ENCODE peak calls at places on chromosomes 4 and X, in six cellular contexts. O is thoracic aorta, T is HCT116, S is body of pancreas, A is DND-41, L is cardiac muscle cell. N is an unnamed sample. For H3K4me1, the result is how much of the 10 kb centered on the place peaks cover.

GRCh38 chr4:54090804-54091623 is 8.9 kb upstream of the GSX2 start:
- DNase-seq in A (no peak), L (peak), O (no peak), S (peak), T (no peak), N (peak)

GRCh38 chrX:132226169-132226568 is 6.9 kb upstream of the RAP2C start:
- DNase-seq in L (peak), T (no peak), O (no peak), A (no peak), S (no peak), N (no peak)

GRCh38 chr4:145093638-145094037 is 4.4 kb downstream of the ANAPC10 start:
- DNase-seq in S (no peak), A (no peak), O (no peak), T (no peak), L (no peak), N (no peak)

GRCh38 chr4:8393593-8394038 is 46.9 kb downstream of the ACOX3 start:
- DNase-seq in L (peak), A (no peak), S (peak), O (peak), T (no peak), N (no peak)

GRCh38 chrX:20500171-20500865 is 233.6 kb upstream of the RPS6KA3 start:
- DNase-seq in A (no peak), S (no peak), O (no peak), L (no peak), T (no peak), N (no peak)

GRCh38 chr4:15942283-15942682 is 3.7 kb upstream of the FGFBP1 start:
- DNase-seq in A (no peak), O (no peak), L (no peak), T (no peak), S (no peak), N (no peak)

GRCh38 chrX:13791559-13791958 is 25.3 kb downstream of the GPM6B start:
- DNase-seq in S (no peak), T (no peak), A (no peak), O (no peak), L (no peak), N (no peak)

GRCh38 chr4:148004228-148004813 is 272.4 kb downstream of the ARHGAP10 start:
- DNase-seq in O (no peak), A (peak), L (peak), S (peak), T (no peak), N (no peak)

GRCh38 chr4:98747659-98748091 is 89.3 kb upstream of the TSPAN5 start:
- DNase-seq in A (no peak), O (no peak), T (peak), L (no peak), S (no peak), N (no peak)

GRCh38 chrX:151722241-151722846 is 6.5 kb downstream of the FATE1 start:
- DNase-seq in L (peak), S (peak), T (peak), O (no peak), A (no peak), N (no peak)

GRCh38 chrX:88244066-88244465 is 503.0 kb upstream of the CPXCR1 start:
- DNase-seq in L (no peak), O (no peak), S (no peak), A (no peak), T (no peak), N (no peak)

GRCh38 chr4:75990129-75990528 is 616 bp downstream of the SDAD1 start:
- DNase-seq in O (no peak), A (no peak), L (peak), S (peak), T (no peak), N (no peak)

GRCh38 chr4:151195801-151196200 is 81.2 kb upstream of the PRSS48 start:
- DNase-seq in O (no peak), A (no peak), L (peak), S (no peak), T (no peak), N (no peak)

GRCh38 chr4:40281913-40282312 is 53.2 kb upstream of the CHRNA9 start:
- DNase-seq in O (no peak), S (no peak), T (no peak), A (no peak), L (no peak), N (no peak)

GRCh38 chr4:152515678-152516077 is 20.2 kb downstream of the FBXW7 start:
- DNase-seq in T (no peak), O (no peak), S (no peak), A (no peak), L (peak), N (no peak)

GRCh38 chrX:74349387-74349786 is 45.4 kb downstream of the ZCCHC13 start:
- DNase-seq in O (no peak), T (peak), A (no peak), S (no peak), L (peak), N (no peak)

GRCh38 chr4:41496980-41497379 is 41.0 kb upstream of the LIMCH1 start:
- DNase-seq in S (no peak), T (no peak), L (no peak), O (no peak), A (no peak), N (no peak)

GRCh38 chrX:63561425-63561824 is 210.3 kb upstream of the SPIN4 start:
- DNase-seq in S (no peak), A (no peak), T (no peak), O (no peak), L (peak), N (no peak)

DNA sequence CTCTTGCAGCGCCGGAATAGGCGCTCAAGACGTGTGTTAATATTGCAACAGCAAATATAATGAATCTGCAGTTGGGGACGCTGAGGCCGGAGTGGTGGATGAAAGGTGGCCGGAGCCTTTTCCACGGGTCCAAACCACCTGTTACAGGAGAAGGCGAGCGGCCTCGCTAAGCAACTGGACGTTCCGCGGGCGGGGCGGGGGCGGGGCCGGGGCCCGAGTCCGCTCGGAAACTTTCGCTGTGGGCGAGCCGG is 325 bp upstream of the WFS1 start:
- DNase-seq in T (no peak), A (no peak), L (no peak), O (no peak), S (no peak), N (no peak)
- H3K4me1 ChIP-seq in T (under half), A (under half), L (under half), O (under half), S (under half), N (under half)

GRCh38 chrX:40154229-40154852 is 56.6 kb upstream of the BCOR start:
- DNase-seq in L (peak), S (peak), A (peak), O (no peak), T (no peak), N (no peak)

GRCh38 chrX:40153335-40154221 is 55.8 kb upstream of the BCOR start:
- DNase-seq in S (peak), A (peak), T (no peak), L (peak), O (no peak), N (no peak)

GRCh38 chrX:40152173-40152705 is 54.5 kb upstream of the BCOR start:
- DNase-seq in L (no peak), S (no peak), O (no peak), A (peak), T (no peak), N (no peak)

GRCh38 chrX:40151211-40152172 is 53.7 kb upstream of the BCOR start:
- DNase-seq in T (no peak), A (no peak), S (no peak), L (no peak), O (no peak), N (no peak)

GRCh38 chrX:40152706-40153334 is 55.1 kb upstream of the BCOR start:
- DNase-seq in O (no peak), A (no peak), S (peak), T (no peak), L (no peak), N (no peak)
- H3K4me1 ChIP-seq in O (under half), A (half or more), S (under half), T (half or more), L (under half), N (under half)

GRCh38 chr4:113145519-113146291 is 96.3 kb downstream of the ANK2 start:
- DNase-seq in O (no peak), S (peak), L (no peak), A (no peak), T (no peak), N (no peak)

GRCh38 chr4:113145147-113145518 is 95.7 kb downstream of the ANK2 start:
- DNase-seq in L (no peak), S (no peak), T (no peak), A (no peak), O (no peak), N (no peak)

GRCh38 chr4:113148925-113149324 is 99.5 kb downstream of the ANK2 start:
- DNase-seq in O (no peak), T (no peak), A (no peak), S (no peak), L (no peak), N (no peak)

GRCh38 chr4:113147498-113148231 is 98.2 kb downstream of the ANK2 start:
- DNase-seq in O (no peak), A (no peak), L (no peak), S (no peak), T (no peak), N (no peak)

GRCh38 chr4:113146876-113147358 is 97.5 kb downstream of the ANK2 start:
- DNase-seq in S (peak), O (no peak), T (no peak), A (peak), L (peak), N (no peak)
- H3K4me1 ChIP-seq in S (under half), O (under half), T (under half), A (under half), L (under half), N (under half)

GRCh38 chr4:38385286-38386010 is 278.6 kb upstream of the KLF3 start:
- DNase-seq in L (no peak), A (no peak), S (peak), O (no peak), T (no peak), N (no peak)

GRCh38 chr4:38382492-38382891 is 281.5 kb upstream of the KLF3 start:
- DNase-seq in T (no peak), L (no peak), S (no peak), A (no peak), O (no peak), N (no peak)

GRCh38 chr4:38381788-38382187 is 282.2 kb upstream of the KLF3 start:
- DNase-seq in O (no peak), S (peak), L (peak), T (no peak), A (no peak), N (no peak)

GRCh38 chr4:38384962-38385285 is 279.1 kb upstream of the KLF3 start:
- DNase-seq in A (no peak), L (no peak), O (no peak), S (no peak), T (no peak), N (no peak)

DNA sequence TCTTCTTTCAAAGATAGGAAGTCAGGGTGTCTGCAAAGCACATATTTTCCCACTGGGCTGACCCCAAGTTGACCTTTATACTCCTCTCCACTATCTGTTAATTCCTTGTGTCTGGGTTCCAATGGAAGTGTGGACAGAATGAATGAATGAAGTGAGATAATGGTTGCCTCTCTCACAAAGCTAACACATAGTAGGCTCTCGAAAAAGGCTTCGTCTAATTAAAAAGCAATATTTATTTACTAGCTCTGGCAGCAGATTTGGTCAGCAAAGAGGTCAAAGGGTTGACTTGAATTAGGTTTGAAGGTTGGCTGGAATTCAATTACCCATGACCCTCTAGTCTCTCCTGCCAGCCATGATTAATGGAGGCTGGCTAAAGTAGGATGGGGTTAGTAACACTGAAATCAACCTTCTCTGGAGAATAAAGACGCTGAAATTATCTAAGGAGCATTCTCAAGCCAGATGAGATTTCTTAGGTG is 280.3 kb upstream of the KLF3 start:
- DNase-seq in O (no peak), A (no peak), T (no peak), L (no peak), S (no peak), N (no peak)
- H3K4me1 ChIP-seq in O (half or more), A (under half), T (under half), L (under half), S (half or more), N (under half)

GRCh38 chr4:110639207-110640092 is 16.6 kb upstream of the PITX2 start:
- DNase-seq in L (no peak), T (no peak), O (no peak), A (no peak), S (no peak), N (no peak)
- H3K4me1 ChIP-seq in L (under half), T (under half), O (under half), A (under half), S (under half), N (under half)

N was measured in breast epithelium.